ENCODE peak calls at places on chromosome 10, in five cellular contexts. One of them, this sample, is unnamed.

GRCh38 chr10:79937661-79938226 is 11.2 kb downstream of the SFTPD start:
- DNase-seq in pons: no peak
- DNase-seq in stomach: no peak
- DNase-seq in frontal cortex: no peak
- DNase-seq in glomerular endothelial cell: no peak
- DNase-seq in this sample: no peak

GRCh38 chr10:59708816-59709471 is 706 bp downstream of the SLC16A9 start:
- DNase-seq in pons: no peak
- DNase-seq in stomach: no peak
- DNase-seq in frontal cortex: peak
- DNase-seq in glomerular endothelial cell: no peak
- DNase-seq in this sample: no peak

GRCh38 chr10:103778358-103779139 is 76.8 kb downstream of the SH3PXD2A start:
- DNase-seq in pons: no peak
- DNase-seq in stomach: no peak
- DNase-seq in frontal cortex: no peak
- DNase-seq in glomerular endothelial cell: no peak
- DNase-seq in this sample: no peak

GRCh38 chr10:44973323-44974081 is 5.1 kb downstream of the DEPP1 start:
- DNase-seq in pons: no peak
- DNase-seq in stomach: no peak
- DNase-seq in frontal cortex: no peak
- DNase-seq in glomerular endothelial cell: no peak
- DNase-seq in this sample: no peak

GRCh38 chr10:26801274-26801673 is 59.5 kb downstream of the ABI1 start:
- DNase-seq in pons: no peak
- DNase-seq in stomach: no peak
- DNase-seq in frontal cortex: no peak
- DNase-seq in glomerular endothelial cell: no peak
- DNase-seq in this sample: no peak

GRCh38 chr10:62136931-62137330 is 131.7 kb downstream of the RTKN2 start:
- DNase-seq in pons: no peak
- DNase-seq in stomach: no peak
- DNase-seq in frontal cortex: no peak
- DNase-seq in glomerular endothelial cell: no peak
- DNase-seq in this sample: no peak

GRCh38 chr10:52757777-52758176 is 14.8 kb downstream of the MBL2 start:
- DNase-seq in pons: no peak
- DNase-seq in stomach: no peak
- DNase-seq in frontal cortex: no peak
- DNase-seq in glomerular endothelial cell: no peak
- DNase-seq in this sample: no peak

GRCh38 chr10:93397020-93397419 is 85.1 kb downstream of the MYOF start:
- DNase-seq in pons: no peak
- DNase-seq in stomach: no peak
- DNase-seq in frontal cortex: no peak
- DNase-seq in glomerular endothelial cell: no peak
- DNase-seq in this sample: no peak

GRCh38 chr10:43353495-43354324 is 17.7 kb upstream of the FXYD4 start:
- DNase-seq in pons: peak
- DNase-seq in stomach: no peak
- DNase-seq in frontal cortex: no peak
- DNase-seq in glomerular endothelial cell: no peak
- DNase-seq in this sample: no peak

GRCh38 chr10:129971381-129972144 is 7.5 kb upstream of the EBF3 start:
- DNase-seq in pons: no peak
- DNase-seq in stomach: peak
- DNase-seq in frontal cortex: peak
- DNase-seq in glomerular endothelial cell: no peak
- DNase-seq in this sample: no peak

GRCh38 chr10:4276151-4276550 is 491.1 kb upstream of the KLF6 start:
- DNase-seq in pons: no peak
- DNase-seq in stomach: no peak
- DNase-seq in frontal cortex: no peak
- DNase-seq in glomerular endothelial cell: no peak
- DNase-seq in this sample: no peak

GRCh38 chr10:43808136-43808535 is 159.5 kb upstream of the ZNF32 start:
- DNase-seq in pons: no peak
- DNase-seq in stomach: no peak
- DNase-seq in frontal cortex: no peak
- DNase-seq in glomerular endothelial cell: no peak
- DNase-seq in this sample: no peak

GRCh38 chr10:77163670-77164348 is 473.8 kb downstream of the KCNMA1 start:
- DNase-seq in pons: no peak
- DNase-seq in stomach: no peak
- DNase-seq in frontal cortex: no peak
- DNase-seq in glomerular endothelial cell: peak
- DNase-seq in this sample: peak

GRCh38 chr10:97601268-97602215 is 12.0 kb downstream of the C10orf62 start:
- DNase-seq in pons: peak
- DNase-seq in stomach: no peak
- DNase-seq in frontal cortex: no peak
- DNase-seq in glomerular endothelial cell: no peak
- DNase-seq in this sample: no peak

GRCh38 chr10:31142026-31142425 is 110.4 kb upstream of the ZNF438 start:
- DNase-seq in pons: no peak
- DNase-seq in stomach: no peak
- DNase-seq in frontal cortex: no peak
- DNase-seq in glomerular endothelial cell: no peak
- DNase-seq in this sample: no peak

GRCh38 chr10:24453404-24453830 is 244.5 kb downstream of the KIAA1217 start:
- DNase-seq in pons: no peak
- DNase-seq in stomach: no peak
- DNase-seq in frontal cortex: no peak
- DNase-seq in glomerular endothelial cell: no peak
- DNase-seq in this sample: no peak

GRCh38 chr10:132898391-132899053 is 43.8 kb downstream of the CFAP46 start:
- DNase-seq in pons: no peak
- DNase-seq in stomach: no peak
- DNase-seq in frontal cortex: no peak
- DNase-seq in glomerular endothelial cell: no peak
- DNase-seq in this sample: no peak

GRCh38 chr10:99304027-99304856 is 24.9 kb upstream of the CNNM1 start:
- DNase-seq in pons: no peak
- DNase-seq in stomach: no peak
- DNase-seq in frontal cortex: no peak
- DNase-seq in glomerular endothelial cell: no peak
- DNase-seq in this sample: no peak

GRCh38 chr10:104052351-104052885 is 33.3 kb downstream of the COL17A1 start:
- DNase-seq in pons: no peak
- DNase-seq in stomach: peak
- DNase-seq in frontal cortex: no peak
- DNase-seq in glomerular endothelial cell: no peak
- DNase-seq in this sample: no peak

GRCh38 chr10:100232101-100232500 is 2.7 kb upstream of the CHUK start:
- DNase-seq in pons: no peak
- DNase-seq in stomach: no peak
- DNase-seq in frontal cortex: no peak
- DNase-seq in glomerular endothelial cell: no peak
- DNase-seq in this sample: no peak

GRCh38 chr10:121036431-121036830 is 185.3 kb downstream of the WDR11 start:
- DNase-seq in pons: peak
- DNase-seq in stomach: no peak
- DNase-seq in frontal cortex: no peak
- DNase-seq in glomerular endothelial cell: no peak
- DNase-seq in this sample: no peak

GRCh38 chr10:58189269-58189668 is 78.4 kb downstream of the IPMK start:
- DNase-seq in pons: no peak
- DNase-seq in stomach: no peak
- DNase-seq in frontal cortex: no peak
- DNase-seq in glomerular endothelial cell: no peak
- DNase-seq in this sample: no peak

GRCh38 chr10:96301616-96302015 is 2.6 kb upstream of the DNTT start:
- DNase-seq in pons: no peak
- DNase-seq in stomach: no peak
- DNase-seq in frontal cortex: no peak
- DNase-seq in glomerular endothelial cell: no peak
- DNase-seq in this sample: no peak

GRCh38 chr10:11024596-11024995 is 6.9 kb downstream of the CELF2 start:
- DNase-seq in pons: no peak
- DNase-seq in stomach: no peak
- DNase-seq in frontal cortex: no peak
- DNase-seq in glomerular endothelial cell: peak
- DNase-seq in this sample: no peak

GRCh38 chr10:87860156-87860795 is 3.1 kb downstream of the KLLN start:
- DNase-seq in pons: peak
- DNase-seq in stomach: no peak
- DNase-seq in frontal cortex: peak
- DNase-seq in glomerular endothelial cell: no peak
- DNase-seq in this sample: peak

GRCh38 chr10:79023489-79024162 is 45.1 kb upstream of the ZMIZ1 start:
- DNase-seq in pons: no peak
- DNase-seq in stomach: no peak
- DNase-seq in frontal cortex: no peak
- DNase-seq in glomerular endothelial cell: no peak
- DNase-seq in this sample: no peak

GRCh38 chr10:2978111-2978510 is 89.2 kb upstream of the PFKP start:
- DNase-seq in pons: peak
- DNase-seq in stomach: no peak
- DNase-seq in frontal cortex: peak
- DNase-seq in glomerular endothelial cell: peak
- DNase-seq in this sample: peak

GRCh38 chr10:4359003-4359402 is 467.0 kb upstream of the AKR1E2 start:
- DNase-seq in pons: no peak
- DNase-seq in stomach: no peak
- DNase-seq in frontal cortex: no peak
- DNase-seq in glomerular endothelial cell: no peak
- DNase-seq in this sample: no peak

GRCh38 chr10:44382981-44383748 is 1.7 kb downstream of the CXCL12 start:
- DNase-seq in pons: no peak
- DNase-seq in stomach: peak
- DNase-seq in frontal cortex: no peak
- DNase-seq in glomerular endothelial cell: no peak
- DNase-seq in this sample: no peak

GRCh38 chr10:42767906-42768305 is 14.7 kb upstream of the BMS1 start:
- DNase-seq in pons: no peak
- DNase-seq in stomach: no peak
- DNase-seq in frontal cortex: no peak
- DNase-seq in glomerular endothelial cell: no peak
- DNase-seq in this sample: no peak

GRCh38 chr10:7411671-7412481 is 1.0 kb upstream of the SFMBT2 start:
- DNase-seq in pons: no peak
- DNase-seq in stomach: no peak
- DNase-seq in frontal cortex: no peak
- DNase-seq in glomerular endothelial cell: no peak
- DNase-seq in this sample: no peak

GRCh38 chr10:121078036-121078435 is 226.9 kb downstream of the WDR11 start:
- DNase-seq in pons: no peak
- DNase-seq in stomach: no peak
- DNase-seq in frontal cortex: no peak
- DNase-seq in glomerular endothelial cell: no peak
- DNase-seq in this sample: no peak

GRCh38 chr10:68796609-68797008 is 30.7 kb upstream of the STOX1 start:
- DNase-seq in pons: no peak
- DNase-seq in stomach: no peak
- DNase-seq in frontal cortex: no peak
- DNase-seq in glomerular endothelial cell: no peak
- DNase-seq in this sample: no peak

GRCh38 chr10:47040041-47040491 is 128.8 kb downstream of the PTPN20 start:
- DNase-seq in pons: no peak
- DNase-seq in stomach: no peak
- DNase-seq in frontal cortex: no peak
- DNase-seq in glomerular endothelial cell: no peak
- DNase-seq in this sample: no peak

GRCh38 chr10:52308251-52309031 is 5.6 kb upstream of the DKK1 start:
- DNase-seq in pons: peak
- DNase-seq in stomach: peak
- DNase-seq in frontal cortex: peak
- DNase-seq in glomerular endothelial cell: peak
- DNase-seq in this sample: peak

GRCh38 chr10:83045731-83046130 is 1093.6 kb upstream of the GHITM start:
- DNase-seq in pons: no peak
- DNase-seq in stomach: no peak
- DNase-seq in frontal cortex: no peak
- DNase-seq in glomerular endothelial cell: no peak
- DNase-seq in this sample: no peak

GRCh38 chr10:115209133-115209532 is 116.0 kb downstream of the ATRNL1 start:
- DNase-seq in pons: no peak
- DNase-seq in stomach: no peak
- DNase-seq in frontal cortex: no peak
- DNase-seq in glomerular endothelial cell: no peak
- DNase-seq in this sample: no peak